ENCODE peak calls at places on chromosomes 6 and 20, in ten cellular contexts. G is GM12878, U is IMR-90, N is K562, K is heart left ventricle, V is body of pancreas, I is A549, S is upper lobe of left lung, M is HCT116, Z is gastrocnemius medialis. Q is an unnamed sample. For H3K9me3, the result is how much of the 10 kb centered on the place peaks cover.

GRCh38 chr6:169292340-169293124 is 38.9 kb upstream of the THBS2 start:
- ATAC-seq in M (peak), K (no peak), V (no peak), Z (peak), S (peak), I (peak), N (peak), G (no peak), U (peak), Q (peak)

GRCh38 chr20:63529861-63530787 is 7.1 kb downstream of the PTK6 start:
- ATAC-seq in Z (no peak), V (no peak), M (no peak), G (no peak), K (no peak), N (no peak), S (no peak), U (no peak), I (peak), Q (no peak)

GRCh38 chr20:36501367-36502006 is 39.8 kb upstream of the MYL9 start:
- ATAC-seq in G (peak), U (no peak), M (no peak), V (no peak), S (no peak), N (no peak), Z (no peak), I (no peak), K (no peak), Q (no peak)

GRCh38 chr20:33232486-33233072 is 3.2 kb upstream of the BPIFA1 start:
- ATAC-seq in Z (no peak), K (no peak), G (no peak), M (no peak), S (peak), V (no peak), I (no peak), N (no peak), U (no peak), Q (no peak)

GRCh38 chr6:52049252-52050050 is 38.0 kb downstream of the PKHD1 start:
- ATAC-seq in K (no peak), G (peak), U (peak), V (peak), M (peak), Z (no peak), I (no peak), N (peak), S (peak), Q (no peak)

GRCh38 chr20:16391003-16391402 is 182.2 kb downstream of the KIF16B start:
- ATAC-seq in U (no peak), M (no peak), Z (no peak), K (peak), G (no peak), N (no peak), I (no peak), V (no peak), S (peak), Q (peak)

GRCh38 chr20:9172908-9173307 is 104.0 kb downstream of the PLCB4 start:
- ATAC-seq in S (no peak), V (no peak), G (no peak), M (no peak), I (no peak), N (peak), U (no peak), K (no peak), Z (no peak), Q (no peak)

GRCh38 chr20:44287272-44288097 is 23.5 kb downstream of the FITM2 start:
- ATAC-seq in K (peak), Z (no peak), M (no peak), N (no peak), U (peak), V (peak), G (no peak), I (no peak), S (no peak), Q (no peak)

GRCh38 chr6:149324428-149324827 is 6.9 kb downstream of the TAB2 start:
- ATAC-seq in Z (no peak), K (no peak), U (no peak), N (peak), G (peak), M (no peak), S (no peak), I (no peak), V (peak), Q (no peak)

GRCh38 chr20:16944753-16945152 is 196.6 kb downstream of the OTOR start:
- ATAC-seq in M (no peak), K (no peak), I (no peak), N (no peak), Z (no peak), V (no peak), S (no peak), G (no peak), U (peak), Q (no peak)

GRCh38 chr6:110561708-110562107 is 85.3 kb upstream of the SLC22A16 start:
- ATAC-seq in Z (no peak), S (no peak), K (no peak), N (no peak), V (no peak), U (no peak), G (no peak), M (no peak), I (no peak), Q (no peak)

GRCh38 chr6:138142806-138143205 is 18.9 kb upstream of the ARFGEF3 start:
- ATAC-seq in N (no peak), K (no peak), G (no peak), S (no peak), V (no peak), U (no peak), I (no peak), M (no peak), Z (no peak), Q (no peak)

GRCh38 chr6:79821859-79822258 is 125.5 kb downstream of the ELOVL4 start:
- ATAC-seq in K (no peak), N (no peak), I (no peak), G (no peak), V (no peak), S (no peak), Z (no peak), U (peak), M (no peak), Q (no peak)

GRCh38 chr20:59025511-59025910 is 6.3 kb downstream of the TUBB1 start:
- ATAC-seq in N (no peak), I (no peak), K (no peak), Z (no peak), U (no peak), M (no peak), S (no peak), V (no peak), G (no peak), Q (no peak)

GRCh38 chr6:38264605-38265004 is 375.1 kb downstream of the BTBD9 start:
- ATAC-seq in K (no peak), U (no peak), N (no peak), Z (no peak), V (no peak), M (no peak), I (peak), S (no peak), G (peak), Q (no peak)

GRCh38 chr6:43687079-43687436 is 533 bp downstream of the MRPS18A start:
- ATAC-seq in G (no peak), U (peak), Z (no peak), M (no peak), V (peak), S (no peak), I (no peak), N (peak), K (no peak), Q (no peak)

GRCh38 chr20:36670665-36671357 is 24.8 kb upstream of the SLA2 start:
- ATAC-seq in I (no peak), S (no peak), K (no peak), V (no peak), Z (no peak), G (no peak), N (no peak), M (no peak), U (no peak), Q (no peak)

GRCh38 chr6:158290659-158291058 is 21.6 kb upstream of the TULP4 start:
- ATAC-seq in S (no peak), N (no peak), U (no peak), K (no peak), Z (no peak), I (no peak), V (no peak), G (peak), M (no peak), Q (no peak)

GRCh38 chr6:379367-380181 is 12.0 kb upstream of the IRF4 start:
- ATAC-seq in S (peak), U (no peak), N (peak), V (peak), I (no peak), K (no peak), M (no peak), Z (no peak), G (peak), Q (no peak)

GRCh38 chr20:43243672-43244269 is 54.1 kb upstream of the PTPRT start:
- ATAC-seq in M (peak), V (no peak), U (no peak), I (peak), N (no peak), S (no peak), K (no peak), Z (no peak), G (peak), Q (no peak)

GRCh38 chr6:138692058-138692977 is 81.3 kb upstream of the CCDC28A start:
- ATAC-seq in U (peak), M (peak), S (peak), V (peak), Z (peak), N (peak), I (peak), K (peak), G (peak), Q (peak)

GRCh38 chr6:9583946-9584345 is 830.9 kb downstream of the TFAP2A start:
- ATAC-seq in V (no peak), M (no peak), U (no peak), S (no peak), K (no peak), Z (no peak), G (no peak), I (no peak), N (no peak), Q (no peak)

GRCh38 chr20:53901064-53901463 is 169.3 kb downstream of the BCAS1 start:
- ATAC-seq in N (no peak), K (no peak), M (no peak), Z (no peak), V (no peak), U (peak), S (no peak), G (no peak), I (no peak), Q (no peak)

GRCh38 chr20:2800590-2801458 is at the start of gene CPXM1:
- ATAC-seq in M (no peak), I (no peak), Z (no peak), U (peak), S (peak), K (no peak), G (peak), N (peak), V (no peak), Q (no peak)

GRCh38 chr6:136035378-136036070 is 184.0 kb downstream of the PDE7B start:
- ATAC-seq in G (no peak), V (peak), U (no peak), K (no peak), I (no peak), S (no peak), N (no peak), Z (no peak), M (no peak), Q (peak)

GRCh38 chr6:21005816-21006553 is 471.7 kb downstream of the CDKAL1 start:
- ATAC-seq in K (no peak), U (peak), M (peak), I (peak), V (no peak), N (no peak), Z (no peak), G (peak), S (peak), Q (no peak)

GRCh38 chr6:19214231-19214630 is 622.9 kb upstream of the ID4 start:
- ATAC-seq in N (no peak), V (no peak), S (no peak), M (no peak), G (no peak), K (no peak), I (no peak), Z (no peak), U (no peak), Q (no peak)
- H3K9me3 ChIP-seq in N (under half), V (under half), S (under half), M (under half), G (under half), K (under half), I (under half), Z (under half), U (under half), Q (under half)

GRCh38 chr6:27837636-27838512 is 74.3 kb downstream of the OR2B2 start:
- ATAC-seq in Z (peak), I (peak), S (peak), N (peak), U (peak), V (peak), M (peak), K (peak), G (peak), Q (peak)
- TF ChIP-seq POLR2A in Z (no peak), I (peak), S (no peak), N (no peak), U (peak), V (no peak), M (peak), K (peak), G (peak), Q (peak)

GRCh38 chr6:154596701-154597100 is 86.2 kb upstream of the CNKSR3 start:
- ATAC-seq in I (no peak), U (no peak), Z (no peak), S (no peak), V (no peak), G (no peak), M (no peak), K (peak), N (no peak), Q (no peak)
- H3K9me3 ChIP-seq in I (under half), U (under half), Z (under half), S (under half), V (under half), G (under half), M (under half), K (under half), N (under half), Q (under half)

GRCh38 chr6:34242252-34243130 is 5.8 kb downstream of the HMGA1 start:
- ATAC-seq in K (no peak), Z (no peak), G (no peak), I (no peak), S (no peak), V (no peak), U (no peak), M (no peak), N (no peak), Q (no peak)
- TF ChIP-seq POLR2A in K (no peak), Z (no peak), G (no peak), I (no peak), S (no peak), V (no peak), U (no peak), M (no peak), N (peak), Q (no peak)

Q was measured in gastroesophageal sphincter.